ENCODE peak calls at places on chromosomes 16 and 17, in five cellular contexts. One of them, this sample, is unnamed.

GRCh38 chr17:69287168-69287567 is 39.8 kb downstream of the ABCA5 start:
- DNase-seq in nephron progenitor cell: no peak
- DNase-seq in gastrocnemius medialis: no peak
- DNase-seq in adrenal gland: no peak
- DNase-seq in ovary: no peak
- DNase-seq in this sample: no peak

GRCh38 chr17:50372222-50372621 is 762 bp downstream of the MRPL27 start:
- DNase-seq in gastrocnemius medialis: no peak
- DNase-seq in nephron progenitor cell: no peak
- DNase-seq in adrenal gland: no peak
- DNase-seq in ovary: no peak
- DNase-seq in this sample: no peak

GRCh38 chr17:233473-233941 is 52.1 kb upstream of the DOC2B start:
- DNase-seq in gastrocnemius medialis: no peak
- DNase-seq in nephron progenitor cell: no peak
- DNase-seq in adrenal gland: peak; percentile 9
- DNase-seq in ovary: no peak
- DNase-seq in this sample: no peak

GRCh38 chr17:17355426-17355825 is 52.3 kb downstream of the NT5M start:
- DNase-seq in nephron progenitor cell: no peak
- DNase-seq in gastrocnemius medialis: no peak
- DNase-seq in ovary: no peak
- DNase-seq in adrenal gland: no peak
- DNase-seq in this sample: no peak

GRCh38 chr17:66165537-66166123 is 26.3 kb downstream of the CEP112 start:
- DNase-seq in ovary: no peak
- DNase-seq in adrenal gland: no peak
- DNase-seq in gastrocnemius medialis: no peak
- DNase-seq in nephron progenitor cell: peak; percentile 13
- DNase-seq in this sample: no peak

GRCh38 chr16:30659507-30660423 is 1.5 kb downstream of the FBRS start:
- DNase-seq in nephron progenitor cell: peak; percentile 74
- DNase-seq in gastrocnemius medialis: no peak
- DNase-seq in adrenal gland: peak; percentile 52
- DNase-seq in ovary: peak; percentile 40
- DNase-seq in this sample: no peak

GRCh38 chr17:39995438-39995837 is 14.8 kb downstream of the PSMD3 start:
- DNase-seq in gastrocnemius medialis: no peak
- DNase-seq in nephron progenitor cell: no peak
- DNase-seq in ovary: no peak
- DNase-seq in adrenal gland: no peak
- DNase-seq in this sample: no peak

GRCh38 chr16:68264128-68265077 is at the start of gene SLC7A6:
- DNase-seq in ovary: peak; percentile 55
- DNase-seq in adrenal gland: peak; percentile 71
- DNase-seq in nephron progenitor cell: peak; percentile 89
- DNase-seq in gastrocnemius medialis: peak; percentile 76
- DNase-seq in this sample: peak; percentile 58

GRCh38 chr17:1908699-1909309 is 79.0 kb downstream of the RPA1 start:
- DNase-seq in nephron progenitor cell: peak; percentile 54
- DNase-seq in gastrocnemius medialis: peak; percentile 55
- DNase-seq in ovary: peak; percentile 64
- DNase-seq in adrenal gland: peak; percentile 76
- DNase-seq in this sample: no peak

GRCh38 chr17:46756061-46756735 is 62.3 kb downstream of the WNT3 start:
- DNase-seq in adrenal gland: no peak
- DNase-seq in nephron progenitor cell: no peak
- DNase-seq in ovary: no peak
- DNase-seq in gastrocnemius medialis: no peak
- DNase-seq in this sample: no peak

GRCh38 chr16:66441586-66442375 is 14.7 kb downstream of the BEAN1 start:
- DNase-seq in ovary: no peak
- DNase-seq in nephron progenitor cell: no peak
- DNase-seq in adrenal gland: no peak
- DNase-seq in gastrocnemius medialis: no peak
- DNase-seq in this sample: no peak

GRCh38 chr17:10198509-10199249 is at the start of gene GAS7:
- DNase-seq in ovary: peak; percentile 73
- DNase-seq in gastrocnemius medialis: peak; percentile 29
- DNase-seq in adrenal gland: peak; percentile 56
- DNase-seq in nephron progenitor cell: peak; percentile 89
- DNase-seq in this sample: no peak

GRCh38 chr17:19752216-19753048 is 4.3 kb upstream of the ALDH3A1 start:
- DNase-seq in ovary: no peak
- DNase-seq in gastrocnemius medialis: no peak
- DNase-seq in nephron progenitor cell: no peak
- DNase-seq in adrenal gland: no peak
- DNase-seq in this sample: no peak

GRCh38 chr17:16652847-16653366 is 743 bp downstream of the ZNF624 start:
- DNase-seq in ovary: no peak
- DNase-seq in gastrocnemius medialis: no peak
- DNase-seq in adrenal gland: no peak
- DNase-seq in nephron progenitor cell: no peak
- DNase-seq in this sample: no peak

GRCh38 chr17:80678621-80679020 is 134.0 kb downstream of the RPTOR start:
- DNase-seq in gastrocnemius medialis: no peak
- DNase-seq in nephron progenitor cell: peak; percentile 26
- DNase-seq in ovary: no peak
- DNase-seq in adrenal gland: peak; percentile 61
- DNase-seq in this sample: no peak

GRCh38 chr17:17546399-17547185 is 44.9 kb downstream of the PEMT start:
- DNase-seq in gastrocnemius medialis: no peak
- DNase-seq in ovary: no peak
- DNase-seq in adrenal gland: no peak
- DNase-seq in nephron progenitor cell: no peak
- DNase-seq in this sample: no peak

GRCh38 chr17:11608396-11608795 is 10.1 kb downstream of the DNAH9 start:
- DNase-seq in ovary: peak; percentile 86
- DNase-seq in nephron progenitor cell: no peak
- DNase-seq in gastrocnemius medialis: peak; percentile 16
- DNase-seq in adrenal gland: peak; percentile 92
- DNase-seq in this sample: no peak

GRCh38 chr17:41810659-41811548 is 845 bp downstream of the P3H4 start:
- DNase-seq in nephron progenitor cell: peak; percentile 55
- DNase-seq in ovary: peak; percentile 33
- DNase-seq in adrenal gland: peak; percentile 30
- DNase-seq in gastrocnemius medialis: no peak
- DNase-seq in this sample: no peak

GRCh38 chr17:63834431-63835166 is 7.1 kb upstream of the FTSJ3 start:
- DNase-seq in nephron progenitor cell: peak; percentile 49
- DNase-seq in ovary: no peak
- DNase-seq in adrenal gland: peak; percentile 65
- DNase-seq in gastrocnemius medialis: peak; percentile 80
- DNase-seq in this sample: no peak

GRCh38 chr17:82226809-82227628 is 1.8 kb upstream of the SLC16A3 start:
- DNase-seq in nephron progenitor cell: no peak
- DNase-seq in adrenal gland: no peak
- DNase-seq in gastrocnemius medialis: no peak
- DNase-seq in ovary: peak; percentile 8
- DNase-seq in this sample: no peak

DNA sequence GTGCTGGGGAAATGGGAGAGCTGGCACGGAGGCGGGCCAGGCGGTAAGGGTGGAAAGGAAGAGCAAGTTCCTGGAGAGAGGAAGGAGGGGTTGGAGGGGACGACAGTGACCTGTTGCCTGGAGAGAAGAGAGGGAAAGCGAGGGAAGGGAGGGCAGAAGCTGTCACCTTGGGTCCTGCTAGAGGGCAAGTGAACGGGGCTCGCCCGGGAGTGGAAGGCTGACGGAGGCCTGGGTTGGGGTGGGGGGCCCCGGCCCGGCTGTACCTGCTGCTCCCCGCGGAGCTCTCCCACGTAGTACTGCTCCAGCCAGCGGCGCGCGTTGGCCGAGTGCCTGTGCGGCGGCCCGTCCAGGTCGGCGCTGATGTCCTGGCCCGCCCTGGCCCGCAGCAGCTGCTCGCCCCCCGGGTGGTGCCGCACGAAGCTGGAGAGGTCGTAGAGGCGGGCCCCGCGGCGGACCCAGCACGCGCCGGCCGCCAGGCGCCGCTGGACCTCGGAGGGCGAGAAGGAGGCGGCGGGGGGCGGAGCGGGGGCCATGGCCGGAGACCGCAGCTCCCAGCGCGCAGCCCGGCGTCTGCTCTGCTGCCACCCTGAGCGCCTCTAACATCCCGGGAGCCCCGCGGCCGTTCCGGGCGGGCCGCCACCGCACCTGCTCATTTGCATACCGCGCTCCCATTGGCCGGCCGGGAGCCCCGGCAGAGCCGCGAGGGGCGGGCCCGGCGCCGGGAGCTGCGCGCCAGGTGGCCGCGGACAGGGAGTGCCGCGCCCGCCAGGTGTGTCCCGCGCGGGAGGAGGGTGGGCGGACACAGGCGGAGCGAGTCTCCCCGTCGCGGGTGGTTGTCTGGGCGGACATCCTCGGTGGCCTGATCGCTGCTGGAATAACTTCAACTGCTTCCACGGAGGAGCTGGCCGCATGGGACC is at the start of gene FA2H:
- DNase-seq in adrenal gland: peak; percentile 81
- DNase-seq in nephron progenitor cell: peak; percentile 96
- DNase-seq in ovary: peak; percentile 42
- DNase-seq in gastrocnemius medialis: peak; percentile 35
- DNase-seq in this sample: peak; percentile 30
- TF ChIP-seq CTCF in adrenal gland: no peak
- TF ChIP-seq CTCF in nephron progenitor cell: peak; percentile 31
- TF ChIP-seq CTCF in ovary: peak; percentile 28
- TF ChIP-seq CTCF in gastrocnemius medialis: peak; percentile 11
- TF ChIP-seq CTCF in this sample: no peak

DNA sequence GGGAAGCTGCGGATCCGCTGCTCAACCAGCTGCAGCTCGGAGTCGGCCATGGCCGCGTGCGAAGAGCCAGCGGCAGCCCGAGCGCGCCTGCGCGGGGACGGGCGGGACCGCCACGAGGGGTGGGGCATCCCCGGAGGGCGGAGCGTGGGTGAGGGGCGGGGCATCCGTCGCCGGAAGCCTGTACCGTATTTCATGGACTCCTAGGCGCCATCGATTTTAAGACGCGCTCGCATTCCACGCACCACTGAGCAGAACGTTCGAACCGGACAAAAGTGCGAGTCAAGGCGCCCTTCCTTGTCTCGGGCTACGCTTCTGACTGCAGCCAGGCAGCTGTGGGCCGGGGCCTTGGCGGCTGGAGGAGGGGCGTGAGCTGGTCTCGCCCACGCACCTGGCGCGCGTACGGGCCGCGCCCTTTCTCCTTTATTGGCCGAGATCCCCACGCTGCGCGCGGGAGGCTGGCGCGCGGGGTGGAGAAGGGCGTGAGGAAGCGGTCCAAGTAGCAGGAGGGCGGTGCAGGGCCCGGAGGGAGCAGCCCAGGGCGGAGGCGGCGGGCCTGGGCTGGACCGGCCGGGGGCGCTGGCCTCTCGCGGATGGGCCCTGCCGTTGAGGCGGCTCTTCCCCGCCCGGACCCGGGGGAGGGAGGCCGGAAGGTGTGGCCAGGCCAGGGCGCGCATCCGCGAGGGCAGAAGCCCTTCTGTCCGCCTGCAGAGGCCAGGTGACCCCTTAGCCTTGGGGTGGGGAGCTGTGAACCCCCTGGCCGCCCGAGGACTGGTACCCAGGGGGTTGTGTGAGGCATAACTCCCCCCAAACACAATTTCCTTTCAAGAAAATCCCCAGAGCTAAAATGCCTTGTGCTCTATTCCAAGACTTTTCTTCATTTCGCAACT is at the start of gene APRT:
- DNase-seq in ovary: peak; percentile 95
- DNase-seq in adrenal gland: peak; percentile 95
- DNase-seq in gastrocnemius medialis: peak; percentile 89
- DNase-seq in nephron progenitor cell: peak; percentile 99
- DNase-seq in this sample: peak; percentile 66
- TF ChIP-seq CTCF in ovary: peak; percentile 37
- TF ChIP-seq CTCF in adrenal gland: peak; percentile 31
- TF ChIP-seq CTCF in gastrocnemius medialis: peak; percentile 45
- TF ChIP-seq CTCF in nephron progenitor cell: no peak
- TF ChIP-seq CTCF in this sample: no peak

GRCh38 chr16:1330260-1330914 is 3.1 kb upstream of the BAIAP3 start:
- DNase-seq in adrenal gland: no peak
- DNase-seq in nephron progenitor cell: no peak
- DNase-seq in gastrocnemius medialis: no peak
- DNase-seq in ovary: no peak
- DNase-seq in this sample: no peak
- TF ChIP-seq CTCF in adrenal gland: peak; percentile 11
- TF ChIP-seq CTCF in nephron progenitor cell: peak; percentile 50
- TF ChIP-seq CTCF in gastrocnemius medialis: peak; percentile 34
- TF ChIP-seq CTCF in ovary: no peak
- TF ChIP-seq CTCF in this sample: no peak

DNA sequence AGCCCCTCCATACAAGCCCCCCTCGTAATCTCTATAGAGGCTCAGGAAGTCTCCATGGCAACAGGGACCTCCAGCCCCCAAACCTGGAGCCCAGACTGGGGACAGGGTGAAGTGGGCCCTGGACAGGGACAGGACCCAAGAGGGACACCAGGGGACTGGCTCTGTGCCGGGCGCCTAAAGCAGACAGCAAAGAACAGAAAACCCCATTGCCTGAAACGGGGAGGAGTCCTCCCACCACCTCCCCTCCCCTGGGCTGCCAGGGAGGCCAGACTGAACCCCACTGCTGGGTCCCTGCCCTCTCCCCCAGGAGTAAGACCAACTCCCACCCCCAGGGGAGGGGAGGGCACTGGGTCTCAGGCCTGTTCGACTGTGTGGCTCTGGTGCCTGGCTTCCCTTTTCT is 40.7 kb downstream of the CPNE2 start:
- DNase-seq in nephron progenitor cell: no peak
- DNase-seq in gastrocnemius medialis: no peak
- DNase-seq in ovary: no peak
- DNase-seq in adrenal gland: no peak
- DNase-seq in this sample: no peak
- TF ChIP-seq CTCF in nephron progenitor cell: no peak
- TF ChIP-seq CTCF in gastrocnemius medialis: no peak
- TF ChIP-seq CTCF in ovary: no peak
- TF ChIP-seq CTCF in adrenal gland: no peak
- TF ChIP-seq CTCF in this sample: no peak

GRCh38 chr16:2830355-2830695 is 222 bp downstream of the ZG16B start:
- DNase-seq in adrenal gland: no peak
- DNase-seq in ovary: no peak
- DNase-seq in nephron progenitor cell: no peak
- DNase-seq in gastrocnemius medialis: no peak
- DNase-seq in this sample: no peak
- TF ChIP-seq CTCF in adrenal gland: no peak
- TF ChIP-seq CTCF in ovary: no peak
- TF ChIP-seq CTCF in nephron progenitor cell: no peak
- TF ChIP-seq CTCF in gastrocnemius medialis: no peak
- TF ChIP-seq CTCF in this sample: no peak

DNA sequence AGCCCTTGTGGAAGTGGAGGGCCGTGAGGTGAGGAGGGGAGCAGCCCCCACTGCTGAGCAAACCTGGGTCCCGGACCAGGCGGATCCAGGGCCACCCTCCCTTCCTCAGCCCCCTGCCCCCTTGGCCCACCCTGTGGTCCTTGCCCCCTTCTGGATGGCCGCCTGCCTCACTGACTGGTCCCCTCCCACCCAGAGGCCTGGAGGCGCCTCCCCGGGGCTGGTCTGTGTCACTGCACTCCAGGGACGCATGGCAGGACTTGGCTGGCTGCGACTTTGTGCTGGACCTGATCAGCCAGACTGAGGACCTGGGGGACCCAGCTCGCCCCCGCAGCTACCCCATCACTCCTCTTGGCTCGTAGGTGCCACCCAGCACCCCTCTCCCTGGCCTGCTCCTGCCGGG is 19.2 kb upstream of the SMIM5 start:
- DNase-seq in gastrocnemius medialis: no peak
- DNase-seq in nephron progenitor cell: peak; percentile 33
- DNase-seq in ovary: no peak
- DNase-seq in adrenal gland: no peak
- DNase-seq in this sample: no peak
- TF ChIP-seq CTCF in gastrocnemius medialis: no peak
- TF ChIP-seq CTCF in nephron progenitor cell: no peak
- TF ChIP-seq CTCF in ovary: no peak
- TF ChIP-seq CTCF in adrenal gland: no peak
- TF ChIP-seq CTCF in this sample: no peak

This sample was measured in omental fat pad.